ENCODE peak calls at places on chromosomes 4 and X, in eight cellular contexts. W, O, H, Q, B, Z, P and S are unnamed samples.

GRCh38 chrX:43860646-43861370 is 21.4 kb downstream of the MAOB start:
- DNase-seq in Q (no peak), P (peak), W (no peak), O (no peak), H (peak), B (peak), Z (peak), S (no peak)

GRCh38 chr4:184447664-184448063 is 26.7 kb downstream of the IRF2 start:
- DNase-seq in Z (no peak), Q (no peak), H (no peak), O (no peak), P (no peak), W (peak), B (no peak), S (no peak)

GRCh38 chr4:18022572-18023039 is 1.1 kb upstream of the LCORL start:
- DNase-seq in Z (no peak), B (no peak), Q (no peak), P (no peak), O (no peak), H (peak), W (no peak), S (no peak)

GRCh38 chrX:102979536-102979935 is 42.5 kb downstream of the RAB40AL start:
- DNase-seq in O (no peak), P (no peak), Q (no peak), B (no peak), Z (peak), W (no peak), H (no peak), S (no peak)

GRCh38 chrX:44344194-44344593 is 722 bp upstream of the EFHC2 start:
- DNase-seq in Q (no peak), B (no peak), Z (no peak), W (no peak), P (no peak), O (peak), H (no peak), S (peak)

GRCh38 chr4:39698424-39699009 is 581 bp downstream of the UBE2K start:
- DNase-seq in H (peak), Z (peak), P (peak), B (peak), O (no peak), Q (no peak), W (peak), S (peak)

GRCh38 chr4:2285665-2286381 is 23.9 kb upstream of the MXD4 start:
- DNase-seq in H (no peak), B (no peak), Z (no peak), O (no peak), W (no peak), P (no peak), Q (no peak), S (no peak)

GRCh38 chr4:40888916-40889315 is 139.2 kb downstream of the NSUN7 start:
- DNase-seq in Z (no peak), B (no peak), W (no peak), Q (no peak), O (no peak), P (no peak), H (no peak), S (no peak)

GRCh38 chr4:70291341-70291740 is 43.4 kb upstream of the CABS1 start:
- DNase-seq in Z (no peak), P (no peak), H (no peak), Q (no peak), B (no peak), O (no peak), W (no peak), S (no peak)